ENCODE peak calls at places on chromosome 21, in six cellular contexts. S, N, J, P, D and C are unnamed samples.
A peak's percentile ranks its signal among the peaks of the same experiment; 100 is the strongest.

GRCh38 chr21:28132713-28133112 is 860.0 kb downstream of the LTN1 start:
- DNase-seq in S (no peak), N (no peak), J (no peak), P (no peak), D (no peak), C (no peak)

GRCh38 chr21:37032877-37033471 is 26.5 kb downstream of the RIPPLY3 start:
- DNase-seq in S (no peak), N (no peak), J (no peak), P (no peak), D (no peak), C (no peak)

GRCh38 chr21:43903451-43904091 is 38.5 kb downstream of the AGPAT3 start:
- DNase-seq in S (peak; percentile 76), N (peak; percentile 33), J (no peak), P (peak; percentile 52), D (no peak), C (no peak)

GRCh38 chr21:34834852-34835501 is 166.2 kb downstream of the CLIC6 start:
- DNase-seq in S (no peak), N (no peak), J (no peak), P (no peak), D (no peak), C (no peak)

GRCh38 chr21:43866659-43867331 is 1.8 kb downstream of the AGPAT3 start:
- DNase-seq in S (peak; percentile 78), N (peak; percentile 53), J (peak; percentile 76), P (no peak), D (no peak), C (peak; percentile 64)

GRCh38 chr21:45825209-45825602 is 156.4 kb upstream of the COL6A1 start:
- DNase-seq in S (no peak), N (no peak), J (no peak), P (peak; percentile 43), D (no peak), C (no peak)

GRCh38 chr21:36980280-36981048 is 14.0 kb upstream of the HLCS start:
- DNase-seq in S (peak; percentile 52), N (peak; percentile 66), J (no peak), P (peak; percentile 60), D (peak; percentile 31), C (no peak)

GRCh38 chr21:31612889-31613785 is 46.4 kb upstream of the SOD1 start:
- DNase-seq in S (no peak), N (no peak), J (no peak), P (no peak), D (no peak), C (no peak)

GRCh38 chr21:35342440-35342839 is 293.3 kb upstream of the RUNX1 start:
- DNase-seq in S (no peak), N (no peak), J (peak; percentile 7), P (no peak), D (no peak), C (no peak)

GRCh38 chr21:14968821-14969220 is 96.0 kb downstream of the NRIP1 start:
- DNase-seq in S (no peak), N (no peak), J (no peak), P (no peak), D (no peak), C (no peak)

GRCh38 chr21:45948576-45949141 is 32.9 kb upstream of the COL6A1 start:
- DNase-seq in S (no peak), N (peak; percentile 29), J (no peak), P (no peak), D (no peak), C (no peak)

GRCh38 chr21:45983981-45984551 is 2.5 kb downstream of the COL6A1 start:
- DNase-seq in S (no peak), N (peak; percentile 22), J (no peak), P (peak; percentile 50), D (peak; percentile 69), C (no peak)

GRCh38 chr21:26850116-26850643 is 5.0 kb upstream of the ADAMTS1 start:
- DNase-seq in S (no peak), N (no peak), J (no peak), P (no peak), D (no peak), C (peak; percentile 46)

GRCh38 chr21:32321480-32321879 is 22.8 kb downstream of the MRAP start:
- DNase-seq in S (no peak), N (no peak), J (no peak), P (no peak), D (no peak), C (no peak)

GRCh38 chr21:30733026-30733425 is 14.0 kb downstream of the KRTAP21-2 start:
- DNase-seq in S (no peak), N (no peak), J (no peak), P (no peak), D (no peak), C (no peak)

GRCh38 chr21:32216293-32216692 is 62.6 kb downstream of the MIS18A start:
- DNase-seq in S (no peak), N (no peak), J (no peak), P (no peak), D (no peak), C (no peak)

GRCh38 chr21:45147473-45148315 is 73.3 kb downstream of the ADARB1 start:
- DNase-seq in S (no peak), N (no peak), J (no peak), P (no peak), D (no peak), C (no peak)

GRCh38 chr21:26437326-26438009 is 135.6 kb downstream of the CYYR1 start:
- DNase-seq in S (no peak), N (no peak), J (no peak), P (no peak), D (no peak), C (no peak)

GRCh38 chr21:38663282-38663681 is 142.4 kb upstream of the ETS2 start:
- DNase-seq in S (no peak), N (no peak), J (no peak), P (no peak), D (no peak), C (no peak)
- TF ChIP-seq POLR2A in S (no peak), N (no peak), J (no peak), P (no peak), D (no peak), C (no peak)

GRCh38 chr21:17519965-17520364 is 7.1 kb downstream of the CXADR start:
- DNase-seq in S (no peak), N (no peak), J (no peak), P (no peak), D (no peak), C (no peak)

GRCh38 chr21:17512245-17513213 is at the start of gene CXADR:
- DNase-seq in S (peak; percentile 93), N (peak; percentile 93), J (peak; percentile 72), P (peak; percentile 76), D (peak; percentile 41), C (peak; percentile 65)

GRCh38 chr21:17519208-17519738 is 6.4 kb downstream of the CXADR start:
- DNase-seq in S (no peak), N (no peak), J (no peak), P (no peak), D (no peak), C (no peak)

GRCh38 chr21:17513214-17514123 is 626 bp downstream of the CXADR start:
- DNase-seq in S (peak; percentile 52), N (peak; percentile 47), J (peak; percentile 25), P (no peak), D (peak; percentile 22), C (peak; percentile 26)

GRCh38 chr21:17514124-17514481 is 1.3 kb downstream of the CXADR start:
- DNase-seq in S (no peak), N (no peak), J (no peak), P (no peak), D (no peak), C (no peak)
- TF ChIP-seq POLR2A in S (no peak), N (no peak), J (no peak), P (no peak), D (no peak), C (no peak)

GRCh38 chr21:42829417-42829816 is 49.9 kb downstream of the WDR4 start:
- DNase-seq in S (no peak), N (no peak), J (no peak), P (no peak), D (no peak), C (no peak)

GRCh38 chr21:42833439-42833815 is 45.9 kb downstream of the WDR4 start:
- DNase-seq in S (peak; percentile 54), N (no peak), J (no peak), P (peak; percentile 46), D (no peak), C (peak; percentile 30)

GRCh38 chr21:42827588-42827987 is 51.8 kb downstream of the WDR4 start:
- DNase-seq in S (no peak), N (no peak), J (no peak), P (no peak), D (no peak), C (no peak)

GRCh38 chr21:42829954-42830353 is 49.4 kb downstream of the WDR4 start:
- DNase-seq in S (no peak), N (no peak), J (no peak), P (no peak), D (no peak), C (no peak)

GRCh38 chr21:42830456-42831455 is 48.6 kb downstream of the WDR4 start:
- DNase-seq in S (peak; percentile 25), N (no peak), J (no peak), P (no peak), D (no peak), C (peak; percentile 10)
- TF ChIP-seq POLR2A in S (no peak), N (no peak), J (no peak), P (no peak), D (no peak), C (no peak)

DNA sequence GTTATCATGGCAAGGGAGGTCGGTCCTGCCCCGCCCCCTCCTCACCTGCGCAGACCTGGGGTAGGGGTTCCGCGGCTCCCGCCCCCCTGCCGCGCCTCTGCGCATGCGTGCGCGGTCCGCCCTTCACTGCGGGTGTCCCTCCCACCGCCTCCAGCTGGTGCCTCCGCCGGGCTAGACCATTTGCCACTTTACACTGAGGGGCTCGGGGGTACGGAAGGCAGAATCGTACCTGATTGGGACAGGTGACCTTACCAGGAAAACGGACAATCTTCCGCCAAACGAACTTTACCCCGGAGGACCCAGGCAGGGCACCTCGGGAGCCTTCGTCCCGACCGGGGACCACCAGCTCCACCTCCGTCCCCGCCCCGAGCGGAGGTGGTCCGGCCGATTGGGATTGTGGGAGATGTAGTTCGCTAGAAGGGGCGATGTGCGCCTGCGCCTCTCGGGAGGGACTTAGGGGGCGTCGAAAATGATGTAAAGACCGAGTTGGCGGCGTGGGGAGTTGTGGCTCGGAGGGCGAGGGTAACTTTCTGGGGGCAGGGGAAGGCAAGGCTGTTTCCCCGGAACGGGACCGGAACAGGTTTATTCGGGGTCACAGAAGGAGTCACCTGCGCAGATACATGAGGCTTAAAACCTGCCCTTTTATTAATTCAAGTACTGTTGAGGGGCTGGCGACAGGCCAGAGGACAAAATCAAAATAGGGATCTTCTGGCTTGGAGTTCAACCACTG is at the start of gene DNAJC28:
- DNase-seq in S (peak; percentile 94), N (peak; percentile 92), J (peak; percentile 94), P (peak; percentile 88), D (peak; percentile 91), C (peak; percentile 98)
- TF ChIP-seq POLR2A in S (no peak), N (no peak), J (peak; percentile 36), P (no peak), D (peak; percentile 45), C (peak; percentile 63)

GRCh38 chr21:39867198-39867650 is at the start of gene PCP4:
- DNase-seq in S (peak; percentile 48), N (peak; percentile 58), J (no peak), P (no peak), D (peak; percentile 32), C (peak; percentile 53)
- TF ChIP-seq POLR2A in S (no peak), N (no peak), J (no peak), P (no peak), D (no peak), C (no peak)

DNA sequence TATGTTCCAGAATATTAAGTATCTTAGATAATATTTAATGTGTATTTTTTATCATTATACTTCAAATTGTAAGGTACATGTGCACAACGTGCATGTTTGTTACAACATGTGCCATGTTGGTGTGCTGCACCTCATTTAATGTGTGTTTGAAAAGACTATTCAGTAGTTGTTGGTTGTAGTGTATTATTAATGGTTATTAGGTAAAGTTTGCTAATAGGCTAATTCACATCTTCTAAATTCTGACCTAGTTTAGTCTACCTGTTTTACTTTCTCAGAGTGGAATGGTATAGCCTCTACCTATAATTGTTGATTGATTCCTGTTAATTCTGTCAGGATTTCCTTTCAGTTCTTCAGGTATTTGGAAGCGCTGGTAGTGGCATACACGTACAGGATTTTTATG is 153.0 kb downstream of the NCAM2 start:
- DNase-seq in S (no peak), N (no peak), J (no peak), P (no peak), D (no peak), C (no peak)
- TF ChIP-seq POLR2A in S (no peak), N (no peak), J (no peak), P (no peak), D (no peak), C (no peak)